ENCODE peak calls at places on chromosomes 7 and 10, in five cellular contexts. B is adrenal gland; C is CD8-positive, alpha-beta memory T cell; N is lung; I is CD8-positive, alpha-beta T cell. S is an unnamed sample. For H3K4me1, the result is how much of the 10 kb centered on the place peaks cover.

GRCh38 chr10:30059209-30060107 is at the start of gene JCAD:
- DNase-seq in C (peak), N (peak), I (peak), B (peak), S (peak)

GRCh38 chr10:99930731-99931550 is 78.8 kb downstream of the DNMBP start:
- DNase-seq in B (no peak), C (no peak), I (no peak), N (peak), S (no peak)

GRCh38 chr7:133052357-133052756 is 29.5 kb downstream of the CHCHD3 start:
- DNase-seq in B (no peak), C (no peak), N (no peak), I (no peak), S (no peak)

GRCh38 chr10:13188593-13188992 is 27.2 kb downstream of the MCM10 start:
- DNase-seq in B (no peak), I (no peak), C (no peak), N (no peak), S (no peak)

GRCh38 chr7:157520249-157520648 is 183.4 kb downstream of the DNAJB6 start:
- DNase-seq in C (no peak), I (no peak), N (no peak), B (no peak), S (no peak)

GRCh38 chr7:134298902-134299683 is 17.6 kb downstream of the SLC35B4 start:
- DNase-seq in N (no peak), B (no peak), C (no peak), I (no peak), S (no peak)

GRCh38 chr10:86775056-86775858 is 18.8 kb downstream of the BMPR1A start:
- DNase-seq in C (no peak), B (no peak), N (no peak), I (no peak), S (no peak)

GRCh38 chr7:107955394-107955793 is 47.6 kb downstream of the LAMB1 start:
- DNase-seq in C (no peak), I (no peak), N (no peak), B (no peak), S (no peak)

GRCh38 chr7:31910191-31910590 is 160.0 kb downstream of the PDE1C start:
- DNase-seq in B (no peak), C (no peak), I (no peak), N (no peak), S (no peak)

GRCh38 chr7:139842414-139843210 is 13.5 kb downstream of the TBXAS1 start:
- DNase-seq in B (no peak), N (no peak), C (no peak), I (no peak), S (no peak)

GRCh38 chr7:70314221-70314620 is 715.9 kb downstream of the AUTS2 start:
- DNase-seq in N (no peak), B (no peak), C (no peak), I (no peak), S (no peak)

GRCh38 chr7:132218876-132219275 is 357.4 kb downstream of the PLXNA4 start:
- DNase-seq in I (no peak), C (no peak), B (no peak), N (no peak), S (no peak)

GRCh38 chr7:74482629-74483401 is 29.1 kb downstream of the GTF2IRD1 start:
- DNase-seq in C (no peak), B (peak), N (no peak), I (no peak), S (no peak)

GRCh38 chr7:74479961-74480829 is 26.5 kb downstream of the GTF2IRD1 start:
- DNase-seq in I (no peak), N (peak), B (peak), C (no peak), S (peak)

GRCh38 chr7:74483402-74484336 is 30.0 kb downstream of the GTF2IRD1 start:
- DNase-seq in C (no peak), I (no peak), B (peak), N (no peak), S (peak)

GRCh38 chr7:74480861-74481417 is 27.2 kb downstream of the GTF2IRD1 start:
- DNase-seq in C (no peak), I (no peak), B (peak), N (peak), S (peak)

DNA sequence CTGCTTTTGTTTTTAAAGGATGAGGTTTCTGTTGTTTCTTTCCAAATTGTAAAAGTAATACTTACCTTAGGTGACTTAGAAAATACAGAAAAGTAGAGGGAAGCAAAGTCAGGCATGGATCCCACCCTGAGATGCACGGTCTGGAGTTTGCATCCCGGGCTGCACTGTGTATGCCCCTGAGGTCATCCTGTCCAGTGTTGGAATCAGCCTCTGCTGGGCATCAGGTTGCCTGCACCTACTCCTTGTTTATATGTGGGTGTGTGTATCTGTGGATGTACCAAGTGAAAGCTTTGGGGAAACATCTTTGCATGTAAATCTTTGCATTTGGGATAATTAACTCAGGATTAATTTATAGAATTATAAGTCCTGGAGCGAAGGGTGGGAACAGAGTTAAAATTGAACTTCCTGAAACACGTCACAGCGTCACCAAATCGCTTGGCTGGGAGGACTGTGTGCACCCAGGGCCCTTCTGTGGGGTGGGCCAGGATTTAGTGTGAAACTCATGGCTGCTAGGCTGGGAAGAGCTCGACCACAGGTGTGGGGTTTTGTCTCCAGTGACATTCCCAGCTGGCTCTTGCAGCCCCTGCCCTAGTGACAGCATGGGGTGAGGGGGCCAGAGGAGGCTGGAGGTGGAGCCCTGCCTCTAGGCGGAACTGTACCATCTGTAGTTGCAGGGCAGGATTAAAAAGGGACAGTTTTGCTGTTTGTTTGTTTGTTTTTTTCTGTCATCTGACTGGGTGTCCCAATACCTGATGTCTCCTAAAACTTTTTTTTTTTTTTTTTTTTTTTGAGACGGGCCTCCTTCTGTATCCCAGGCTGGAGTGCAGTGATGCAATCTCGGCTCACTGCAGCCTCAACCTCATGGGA is 28.0 kb downstream of the GTF2IRD1 start:
- DNase-seq in I (no peak), B (peak), C (no peak), N (no peak), S (no peak)
- H3K4me1 ChIP-seq in I (under half), B (half or more), C (under half), N (under half), S (under half)

DNA sequence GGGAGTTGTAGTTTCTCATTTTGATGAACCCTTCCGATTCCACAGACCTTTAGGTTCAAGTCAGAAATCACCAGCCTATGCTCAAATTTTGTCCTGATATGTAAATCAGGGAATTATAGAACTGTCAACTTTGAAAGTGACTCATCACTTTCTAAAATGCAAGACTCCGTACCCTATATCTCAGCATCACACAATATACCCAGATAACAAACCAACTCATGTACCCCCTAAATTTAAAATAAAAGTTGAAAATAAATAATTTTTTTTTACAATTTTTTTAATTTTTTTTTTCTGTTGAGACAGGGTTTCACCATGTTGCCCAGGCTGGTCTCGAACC is 393 bp upstream of the ARHGAP19 start:
- DNase-seq in C (no peak), I (no peak), B (no peak), N (no peak), S (no peak)
- H3K4me3 ChIP-seq in C (no peak), I (no peak), B (no peak), N (no peak), S (no peak)

DNA sequence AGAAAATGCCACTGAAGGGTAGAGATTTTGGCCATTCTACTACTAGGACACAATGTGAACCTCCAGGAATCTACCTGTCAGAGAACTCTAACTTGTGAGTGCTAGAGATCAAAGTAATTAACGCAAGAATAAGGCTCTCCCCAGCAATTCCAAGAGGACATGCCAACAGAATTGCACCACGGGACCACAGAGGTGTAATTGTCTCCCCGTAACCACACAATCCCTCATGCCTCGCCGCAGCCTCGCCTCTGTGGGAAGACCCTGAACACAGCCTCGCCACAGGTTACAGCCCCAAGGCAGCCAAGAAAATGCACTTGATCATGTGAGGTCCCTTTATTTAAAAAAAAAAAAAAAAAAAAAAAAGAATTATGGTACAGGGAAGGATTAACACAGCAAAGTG is 29.5 kb downstream of the CDCA7L start:
- DNase-seq in C (no peak), I (no peak), B (no peak), N (no peak), S (no peak)
- H3K4me1 ChIP-seq in C (under half), I (under half), B (under half), N (under half), S (under half)

DNA sequence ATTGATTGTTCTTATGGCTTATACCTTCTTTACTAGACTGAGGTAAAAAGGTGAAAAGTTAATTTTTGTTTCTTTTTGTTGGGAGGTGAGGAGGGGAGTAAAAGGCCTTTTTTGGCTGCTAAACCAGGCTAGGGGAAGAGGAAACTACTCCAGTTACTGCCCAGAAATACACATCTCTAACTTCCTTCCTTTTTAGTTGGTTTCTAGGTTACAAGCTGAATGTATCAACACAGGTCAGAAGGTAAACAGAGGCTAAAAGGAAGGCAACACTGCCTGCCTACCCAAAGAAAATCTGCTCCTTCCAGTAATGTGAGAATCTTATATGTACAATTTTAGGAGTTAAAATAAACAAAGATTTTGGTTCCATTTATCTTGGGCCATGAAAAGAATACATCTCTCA is 140.4 kb downstream of the NRBF2 start:
- DNase-seq in C (no peak), I (no peak), B (no peak), N (no peak), S (no peak)
- H3K4me3 ChIP-seq in C (no peak), I (no peak), B (no peak), N (no peak), S (no peak)

GRCh38 chr7:2242541-2243482 is 786 bp downstream of the NUDT1 start:
- DNase-seq in C (no peak), B (no peak), I (no peak), N (no peak), S (no peak)

GRCh38 chr7:2244404-2244803 is 2.4 kb downstream of the NUDT1 start:
- DNase-seq in N (no peak), C (peak), I (no peak), B (no peak), S (no peak)

GRCh38 chr7:2239242-2239641 is 2.8 kb downstream of the MRM2 start:
- DNase-seq in N (no peak), I (no peak), B (no peak), C (no peak), S (no peak)

GRCh38 chr7:2243483-2243840 is 1.4 kb downstream of the NUDT1 start:
- DNase-seq in C (peak), B (no peak), I (no peak), N (no peak), S (no peak)

DNA sequence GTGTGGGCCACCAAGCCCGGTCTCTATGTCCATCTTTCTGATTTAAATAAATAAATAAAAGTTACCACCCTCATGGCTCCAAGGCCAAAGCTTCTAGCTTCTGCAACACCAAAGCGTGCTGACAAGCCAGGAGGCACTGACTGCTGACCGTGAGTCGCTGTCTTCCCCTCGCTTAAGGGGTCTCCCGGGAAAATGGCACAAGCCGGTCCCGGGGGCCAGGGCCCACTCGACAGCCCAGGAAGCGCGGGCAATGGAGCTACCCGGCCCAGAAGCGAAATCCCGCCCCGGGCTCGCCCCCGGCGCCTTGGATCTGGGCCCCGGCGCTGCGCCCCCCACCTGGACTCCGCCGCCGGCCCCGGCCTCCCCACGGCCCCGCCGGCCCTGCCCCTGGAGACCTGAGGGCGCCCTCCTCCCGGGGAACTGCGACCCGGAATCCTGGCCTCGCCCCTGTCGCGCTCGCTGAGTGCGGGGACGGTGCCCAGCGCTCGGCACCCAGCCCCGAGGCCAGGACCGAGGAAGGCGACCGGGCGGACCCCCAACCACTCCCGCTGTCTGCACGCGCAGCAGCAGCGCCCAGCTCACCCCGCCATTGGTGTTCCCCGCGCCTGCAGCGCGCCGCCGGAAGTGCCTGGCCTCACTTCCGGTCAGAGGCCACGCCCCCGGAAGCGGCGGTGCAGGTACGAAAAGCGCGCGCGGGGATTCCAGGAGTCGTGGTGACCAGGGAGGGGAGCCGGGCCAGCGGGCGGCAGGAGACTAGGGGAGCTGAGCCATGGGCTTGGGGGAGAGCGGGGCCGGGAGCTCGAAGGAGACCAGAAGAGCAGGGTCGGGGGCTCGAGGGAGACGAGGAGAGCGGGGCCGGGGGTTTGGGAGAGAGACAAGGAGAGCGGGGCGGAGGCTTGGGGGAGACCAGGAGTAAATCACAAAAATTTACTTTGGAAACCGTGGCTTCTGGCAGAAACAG is at the start of the genes MRM2 and NUDT1:
- DNase-seq in B (peak), N (peak), I (no peak), C (peak), S (peak)
- H3K4me1 ChIP-seq in B (under half), N (under half), I (under half), C (under half), S (under half)

DNA sequence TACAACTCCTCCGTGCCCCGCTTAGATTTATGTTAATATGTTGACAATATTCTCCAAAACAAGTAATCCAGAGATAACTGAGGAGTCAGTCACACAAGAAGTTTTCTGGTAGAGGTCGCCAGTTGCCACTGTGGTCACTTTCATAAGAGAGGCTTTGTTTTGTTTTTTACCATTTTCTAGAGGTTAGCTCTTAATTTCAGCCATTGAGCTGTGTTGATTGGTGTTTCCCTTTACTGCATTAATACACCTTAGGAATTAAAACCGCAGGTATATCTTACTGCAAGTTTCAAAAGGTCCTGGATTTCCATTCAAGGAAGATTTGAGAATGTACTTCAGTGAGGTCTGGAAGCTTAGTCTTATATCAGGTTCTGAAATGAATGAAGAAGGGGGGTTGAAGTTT is 3.5 kb downstream of the BMI1 start:
- DNase-seq in I (no peak), C (no peak), N (no peak), B (no peak), S (no peak)
- H3K4me3 ChIP-seq in I (peak), C (peak), N (no peak), B (no peak), S (no peak)

DNA sequence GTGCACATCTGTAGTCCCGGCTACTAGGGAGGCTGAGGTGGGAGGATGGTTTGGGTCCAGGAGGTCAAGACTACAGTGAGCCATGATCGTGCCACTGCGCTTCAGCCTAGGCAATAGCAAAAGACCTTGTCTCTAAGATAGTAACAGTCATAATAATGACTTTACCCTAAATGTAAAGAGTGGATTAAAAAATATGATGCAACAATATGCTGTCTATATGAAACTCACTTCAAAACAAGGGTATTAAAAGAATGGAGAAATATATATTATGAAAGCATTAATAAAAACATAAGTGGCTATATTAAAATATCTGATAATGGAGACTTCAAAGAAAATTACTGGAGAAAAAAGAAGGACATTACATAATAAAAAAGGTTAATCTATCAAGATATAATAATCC is 5.7 kb downstream of the GNA12 start:
- DNase-seq in I (no peak), N (no peak), B (no peak), C (no peak), S (no peak)
- H3K4me1 ChIP-seq in I (under half), N (under half), B (under half), C (under half), S (under half)